ENCODE peak calls at places on chromosomes 6 and 20, in four cellular contexts. J is naive thymus-derived CD8-positive, alpha-beta T cell; W is effector memory CD4-positive, alpha-beta T cell; P is CD8-positive, alpha-beta T cell. N is an unnamed sample.

GRCh38 chr6:148723484-148723883 is 23.3 kb upstream of the UST start:
- DNase-seq in J (no peak), W (no peak), P (no peak), N (no peak)

GRCh38 chr20:3663031-3663701 is at the start of gene GFRA4:
- DNase-seq in J (no peak), W (no peak), P (no peak), N (peak; percentile 28)

GRCh38 chr20:38223743-38224100 is 36.8 kb downstream of the KIAA1755 start:
- DNase-seq in J (no peak), W (no peak), P (no peak), N (no peak)

GRCh38 chr6:136720045-136720760 is 72.1 kb downstream of the MAP3K5 start:
- DNase-seq in J (no peak), W (no peak), P (no peak), N (no peak)

GRCh38 chr6:123127807-123128206 is 131.8 kb downstream of the CLVS2 start:
- DNase-seq in J (no peak), W (no peak), P (no peak), N (no peak)

GRCh38 chr20:21505161-21505809 is 8.6 kb downstream of the NKX2-2 start:
- DNase-seq in J (peak; percentile 76), W (peak; percentile 51), P (peak; percentile 61), N (peak; percentile 74)

GRCh38 chr6:111381126-111381525 is 101.9 kb downstream of the REV3L start:
- DNase-seq in J (no peak), W (no peak), P (no peak), N (no peak)

GRCh38 chr6:137816133-137816579 is 50.9 kb upstream of the TNFAIP3 start:
- DNase-seq in J (no peak), W (no peak), P (no peak), N (no peak)

GRCh38 chr20:36584018-36584481 is 10.7 kb downstream of the TGIF2 start:
- DNase-seq in J (no peak), W (no peak), P (no peak), N (no peak)

GRCh38 chr20:45646898-45647297 is 15.8 kb upstream of the WFDC9 start:
- DNase-seq in J (no peak), W (no peak), P (no peak), N (no peak)

GRCh38 chr6:149777624-149778023 is 28.1 kb downstream of the PCMT1 start:
- DNase-seq in J (no peak), W (no peak), P (no peak), N (no peak)

GRCh38 chr6:131136021-131136847 is 967 bp downstream of the AKAP7 start:
- DNase-seq in J (no peak), W (no peak), P (no peak), N (no peak)

GRCh38 chr6:37821449-37821848 is 1.9 kb downstream of the ZFAND3 start:
- DNase-seq in J (no peak), W (no peak), P (no peak), N (no peak)

GRCh38 chr6:23027281-23027680 is 457.9 kb downstream of the HDGFL1 start:
- DNase-seq in J (no peak), W (no peak), P (no peak), N (no peak)

GRCh38 chr6:70108230-70108629 is 194.7 kb downstream of the COL9A1 start:
- DNase-seq in J (no peak), W (no peak), P (no peak), N (peak; percentile 54)

N was measured in mesendoderm.